ENCODE peak calls at places on chromosome 1, in five cellular contexts. K is HFFc6; O is CD8-positive, alpha-beta T cell; I is ovary; Y is fibroblast of villous mesenchyme. F is an unnamed sample.

GRCh38 chr1:5973771-5974170 is 18.5 kb downstream of the NPHP4 start:
- DNase-seq in O (no peak), K (no peak), Y (no peak), I (no peak), F (no peak)

GRCh38 chr1:178036090-178036489 is 57.8 kb upstream of the RASAL2 start:
- DNase-seq in K (no peak), O (no peak), Y (no peak), I (no peak), F (no peak)

GRCh38 chr1:151693057-151693651 is 23.4 kb downstream of the CELF3 start:
- DNase-seq in K (peak), O (no peak), I (no peak), Y (peak), F (no peak)

GRCh38 chr1:99180915-99181314 is 83.4 kb upstream of the PLPPR4 start:
- DNase-seq in Y (no peak), I (no peak), K (no peak), O (no peak), F (no peak)

GRCh38 chr1:189899686-189900495 is 577.8 kb downstream of the BRINP3 start:
- DNase-seq in I (no peak), Y (no peak), K (no peak), O (no peak), F (no peak)

GRCh38 chr1:92736395-92736794 is 48.5 kb downstream of the EVI5 start:
- DNase-seq in K (peak), O (no peak), I (no peak), Y (no peak), F (no peak)

GRCh38 chr1:166489356-166489669 is 322.5 kb upstream of the FAM78B start:
- DNase-seq in K (no peak), Y (no peak), O (no peak), I (no peak), F (no peak)

GRCh38 chr1:54833146-54833545 is 32.0 kb upstream of the TTC22 start:
- DNase-seq in Y (no peak), I (no peak), O (no peak), K (no peak), F (no peak)

GRCh38 chr1:20370628-20371200 is 80.0 kb downstream of the VWA5B1 start:
- DNase-seq in K (no peak), Y (no peak), I (no peak), O (no peak), F (no peak)

GRCh38 chr1:172185206-172185605 is 235.3 kb upstream of the C1orf105 start:
- DNase-seq in I (no peak), Y (peak), O (no peak), K (no peak), F (no peak)

GRCh38 chr1:12629521-12629956 is 11.5 kb upstream of the DHRS3 start:
- DNase-seq in I (no peak), Y (no peak), K (no peak), O (no peak), F (no peak)

GRCh38 chr1:116929961-116930592 is 20.4 kb downstream of the PTGFRN start:
- DNase-seq in I (no peak), O (no peak), K (no peak), Y (no peak), F (no peak)

GRCh38 chr1:55209247-55209646 is 5.9 kb downstream of the USP24 start:
- DNase-seq in O (no peak), K (no peak), I (no peak), Y (no peak), F (no peak)

GRCh38 chr1:179493323-179493722 is 82.4 kb downstream of the NPHS2 start:
- DNase-seq in Y (no peak), I (no peak), O (no peak), K (no peak), F (no peak)

GRCh38 chr1:245571872-245572294 is 417.1 kb downstream of the KIF26B start:
- DNase-seq in I (no peak), O (no peak), Y (no peak), K (no peak), F (no peak)

GRCh38 chr1:32539584-32540571 is 651 bp downstream of the ZBTB8A start:
- DNase-seq in O (no peak), K (peak), Y (peak), I (peak), F (peak)

GRCh38 chr1:145858238-145858936 is 494 bp downstream of the PIAS3 start:
- DNase-seq in K (no peak), Y (peak), O (peak), I (peak), F (no peak)

GRCh38 chr1:61120307-61120840 is 38.0 kb downstream of the NFIA start:
- DNase-seq in I (no peak), O (no peak), Y (no peak), K (no peak), F (no peak)
- TF ChIP-seq CTCF in I (no peak), O (no peak), Y (no peak), K (no peak), F (no peak)

GRCh38 chr1:156642265-156643185 is 608 bp downstream of the BCAN start:
- DNase-seq in K (no peak), Y (no peak), I (no peak), O (no peak), F (no peak)
- TF ChIP-seq CTCF in K (no peak), Y (no peak), I (no peak), O (no peak), F (no peak)

GRCh38 chr1:47522890-47523811 is 85.3 kb downstream of the FOXD2 start:
- DNase-seq in I (no peak), Y (no peak), K (no peak), O (no peak), F (no peak)

GRCh38 chr1:47529520-47530098 is 91.8 kb downstream of the FOXD2 start:
- DNase-seq in O (no peak), Y (no peak), I (no peak), K (no peak), F (no peak)

GRCh38 chr1:47523812-47524170 is 85.9 kb downstream of the FOXD2 start:
- DNase-seq in I (no peak), O (no peak), Y (no peak), K (no peak), F (no peak)

GRCh38 chr1:47524272-47524671 is 86.4 kb downstream of the FOXD2 start:
- DNase-seq in K (no peak), Y (no peak), I (no peak), O (no peak), F (no peak)

DNA sequence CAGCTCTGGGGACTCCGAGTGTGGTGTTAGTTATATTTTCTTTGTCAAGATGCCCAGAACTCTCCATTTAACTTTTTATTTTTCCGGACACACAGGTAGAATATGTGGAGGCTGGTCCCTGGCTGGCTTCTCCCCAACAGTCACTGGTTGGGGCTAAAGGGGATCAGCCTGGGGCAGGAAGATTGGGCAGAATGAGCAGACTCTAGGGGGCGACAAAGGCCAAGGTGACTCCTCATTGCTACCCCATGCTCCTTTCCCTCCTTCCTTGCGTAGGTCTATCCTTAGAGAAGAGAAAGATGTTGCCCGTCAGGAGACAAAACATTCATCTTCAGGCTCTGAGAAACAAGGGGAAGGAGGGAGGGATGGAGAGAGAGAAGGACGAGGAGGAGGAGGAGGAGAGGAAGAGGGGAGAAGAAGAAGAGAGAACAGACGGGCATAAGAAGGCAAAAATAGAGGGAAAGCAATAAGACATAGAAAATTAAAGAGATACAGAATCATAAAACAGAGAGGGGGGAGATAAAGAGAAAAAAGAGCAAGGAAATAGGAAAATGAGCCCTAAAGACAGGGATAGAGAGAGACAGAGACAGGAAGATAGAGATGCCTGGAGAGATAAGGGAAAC is 89.9 kb downstream of the FOXD2 start:
- DNase-seq in O (no peak), K (peak), I (no peak), Y (no peak), F (no peak)
- TF ChIP-seq CTCF in O (no peak), K (peak), I (no peak), Y (peak), F (peak)

DNA sequence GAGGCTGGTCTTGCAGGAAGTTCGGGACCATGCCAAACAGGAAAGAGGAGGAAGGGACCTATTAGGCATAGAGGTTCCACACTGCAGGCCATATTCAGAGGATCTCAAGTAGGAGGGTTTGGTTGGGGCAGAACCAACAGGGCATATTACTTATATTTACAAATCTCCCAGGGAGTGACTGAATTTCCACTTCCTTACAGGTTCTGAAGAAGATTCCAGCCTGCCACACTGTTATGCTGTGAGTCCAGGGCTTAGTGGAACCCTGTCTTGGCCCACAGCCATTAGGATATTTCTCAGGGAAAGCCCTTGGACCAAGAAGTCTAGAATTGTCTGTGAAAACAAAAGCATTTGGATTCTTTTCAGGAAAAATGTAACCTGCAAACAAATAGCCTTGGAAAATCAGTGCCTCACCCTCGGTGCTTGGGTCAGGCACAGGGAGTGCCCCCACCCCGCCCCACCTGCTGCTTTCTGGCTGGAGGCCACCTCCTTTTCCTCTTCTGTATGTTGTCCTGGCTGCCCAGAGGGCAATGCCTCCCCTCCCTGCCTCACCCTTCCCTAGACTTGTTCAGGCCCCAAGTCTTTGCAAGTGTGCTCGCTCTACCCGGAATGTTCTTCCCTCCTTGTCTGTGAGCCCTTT is 41.0 kb upstream of the JUN start:
- DNase-seq in I (no peak), O (no peak), K (no peak), Y (no peak), F (no peak)
- TF ChIP-seq CTCF in I (no peak), O (no peak), K (no peak), Y (no peak), F (no peak)